ENCODE peak calls at places on chromosomes 16 and 17, in ten cellular contexts. Z is cardiac fibroblast, G is colonic mucosa, Q is GM20000, N is glutamatergic neuron, C is neural progenitor cell, V is mesothelial cell of epicardium, U is H9, X is AG09319, Y is H1. W is an unnamed sample.

GRCh38 chr17:81684442-81684911 is 666 bp downstream of the HGS start:
- DNase-seq in Z (no peak), G (no peak), Q (peak), N (no peak), C (peak), V (no peak), U (no peak), X (peak), Y (no peak), W (no peak)

GRCh38 chr17:50477976-50478375 is 684 bp upstream of the RSAD1 start:
- DNase-seq in Z (no peak), G (no peak), Q (no peak), N (no peak), C (no peak), V (no peak), U (no peak), X (no peak), Y (no peak), W (no peak)

GRCh38 chr16:80563066-80563465 is 22.3 kb downstream of the DYNLRB2 start:
- DNase-seq in Z (no peak), G (no peak), Q (no peak), N (no peak), C (no peak), V (no peak), U (no peak), X (no peak), Y (no peak), W (no peak)

GRCh38 chr17:57121308-57122042 is 36.4 kb downstream of the AKAP1 start:
- DNase-seq in Z (peak), G (no peak), Q (no peak), N (peak), C (peak), V (peak), U (peak), X (no peak), Y (no peak), W (peak)

GRCh38 chr17:30336369-30337171 is 2.7 kb upstream of the TMIGD1 start:
- DNase-seq in Z (peak), G (peak), Q (peak), N (peak), C (peak), V (no peak), U (peak), X (no peak), Y (peak), W (peak)

GRCh38 chr17:54727624-54728023 is 173.0 kb upstream of the TOM1L1 start:
- DNase-seq in Z (no peak), G (no peak), Q (no peak), N (no peak), C (peak), V (no peak), U (no peak), X (no peak), Y (no peak), W (no peak)

GRCh38 chr17:49168706-49169105 is 36.1 kb downstream of the B4GALNT2 start:
- DNase-seq in Z (no peak), G (no peak), Q (no peak), N (no peak), C (no peak), V (no peak), U (no peak), X (no peak), Y (no peak), W (no peak)

GRCh38 chr17:1434150-1434549 is 21.9 kb downstream of the CRK start:
- DNase-seq in Z (peak), G (no peak), Q (no peak), N (no peak), C (no peak), V (no peak), U (no peak), X (no peak), Y (no peak), W (no peak)

GRCh38 chr17:42121066-42121769 is at the start of gene KAT2A:
- DNase-seq in Z (peak), G (peak), Q (peak), N (peak), C (peak), V (peak), U (peak), X (peak), Y (peak), W (peak)

GRCh38 chr17:72373910-72374741 is 253.3 kb downstream of the SOX9 start:
- DNase-seq in Z (peak), G (no peak), Q (no peak), N (no peak), C (peak), V (no peak), U (no peak), X (no peak), Y (no peak), W (no peak)

GRCh38 chr16:72099377-72099818 is 5.8 kb downstream of the DHX38 start:
- DNase-seq in Z (peak), G (peak), Q (peak), N (peak), C (peak), V (peak), U (peak), X (no peak), Y (peak), W (peak)

GRCh38 chr17:5816491-5816890 is 232.2 kb upstream of the NLRP1 start:
- DNase-seq in Z (no peak), G (no peak), Q (no peak), N (peak), C (no peak), V (no peak), U (peak), X (no peak), Y (no peak), W (no peak)

GRCh38 chr16:1059310-1059709 is 13.2 kb upstream of the SSTR5 start:
- DNase-seq in Z (no peak), G (no peak), Q (no peak), N (no peak), C (no peak), V (no peak), U (no peak), X (no peak), Y (no peak), W (no peak)

GRCh38 chr17:79794659-79795511 is 2.0 kb downstream of the CBX8 start:
- DNase-seq in Z (no peak), G (no peak), Q (no peak), N (no peak), C (peak), V (no peak), U (peak), X (no peak), Y (peak), W (no peak)

GRCh38 chr16:720507-720989 is 398 bp upstream of the ANTKMT start:
- DNase-seq in Z (peak), G (peak), Q (peak), N (peak), C (peak), V (no peak), U (peak), X (no peak), Y (no peak), W (no peak)

GRCh38 chr17:38608648-38609047 is 2.9 kb upstream of the SRCIN1 start:
- DNase-seq in Z (no peak), G (peak), Q (no peak), N (no peak), C (no peak), V (no peak), U (peak), X (no peak), Y (peak), W (no peak)

GRCh38 chr16:15604460-15605390 is 38.2 kb downstream of the MARF1 start:
- DNase-seq in Z (no peak), G (no peak), Q (no peak), N (no peak), C (no peak), V (no peak), U (no peak), X (no peak), Y (no peak), W (no peak)

GRCh38 chr17:50472286-50472685 is 3.6 kb upstream of the CHAD start:
- DNase-seq in Z (no peak), G (peak), Q (no peak), N (no peak), C (no peak), V (no peak), U (no peak), X (no peak), Y (no peak), W (no peak)

GRCh38 chr16:28891964-28892890 is 13.9 kb downstream of the ATP2A1 start:
- DNase-seq in Z (no peak), G (no peak), Q (no peak), N (no peak), C (no peak), V (no peak), U (no peak), X (no peak), Y (no peak), W (no peak)

DNA sequence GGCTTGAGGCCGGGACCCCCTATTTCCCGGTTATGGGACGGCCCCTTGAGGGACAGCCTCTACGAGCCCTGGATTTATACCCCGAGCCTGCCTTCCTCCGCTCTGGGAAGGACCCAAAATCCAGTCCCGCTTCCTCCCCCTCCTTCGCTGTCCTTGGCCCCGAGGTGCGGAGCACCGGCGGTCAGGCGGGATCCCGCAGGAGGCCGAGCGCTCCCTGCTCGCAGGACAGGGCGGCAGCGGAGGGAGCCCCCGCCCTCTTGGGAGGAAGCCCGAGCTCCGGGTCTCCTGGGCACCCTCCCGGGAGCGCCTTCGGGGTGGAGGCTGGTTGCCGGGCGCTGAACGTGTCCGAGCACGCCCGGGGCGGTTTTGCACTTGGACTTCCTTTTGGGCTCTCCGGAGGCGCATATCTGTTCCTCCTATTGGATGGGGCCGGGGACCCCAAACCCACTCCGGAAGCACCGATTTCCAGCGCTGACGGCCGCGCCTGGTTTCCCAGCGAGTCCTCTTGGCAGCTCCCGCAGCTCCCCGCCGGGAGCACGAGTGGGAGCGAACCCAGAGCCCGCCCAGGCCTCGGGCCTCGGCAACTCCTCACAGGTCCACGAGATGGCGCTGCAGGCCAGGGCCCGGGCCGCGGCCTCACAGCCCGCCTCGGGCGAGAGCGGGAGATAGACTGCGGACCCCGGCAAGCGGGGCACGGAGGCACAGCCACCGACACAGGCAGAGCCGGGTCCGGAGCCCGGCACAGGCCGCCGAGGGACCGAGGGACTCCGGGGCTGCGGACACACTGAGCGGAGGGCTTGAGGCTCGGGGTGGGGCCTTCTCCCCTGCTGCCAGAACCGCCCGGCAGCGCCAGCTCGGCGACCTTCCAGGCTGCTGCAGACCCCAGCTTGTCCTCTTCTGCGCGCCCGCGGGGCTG is 12.6 kb downstream of the TBX2 start:
- DNase-seq in Z (peak), G (peak), Q (peak), N (peak), C (peak), V (peak), U (peak), X (peak), Y (peak), W (peak)
- TF ChIP-seq CTCF in Z (peak), G (peak), Q (peak), N (peak), C (peak), V (peak), U (peak), X (peak), Y (peak), W (peak)

GRCh38 chr17:28812136-28812979 is 30.2 kb downstream of the FAM222B start:
- DNase-seq in Z (peak), G (peak), Q (peak), N (peak), C (peak), V (peak), U (peak), X (peak), Y (peak), W (peak)

GRCh38 chr17:28812980-28813377 is 29.6 kb downstream of the FAM222B start:
- DNase-seq in Z (peak), G (no peak), Q (no peak), N (no peak), C (no peak), V (no peak), U (no peak), X (no peak), Y (no peak), W (no peak)

GRCh38 chr17:28810437-28810836 is 32.2 kb downstream of the FAM222B start:
- DNase-seq in Z (no peak), G (no peak), Q (peak), N (no peak), C (no peak), V (no peak), U (no peak), X (no peak), Y (no peak), W (no peak)

GRCh38 chr17:28807925-28808641 is 34.5 kb downstream of the FAM222B start:
- DNase-seq in Z (peak), G (no peak), Q (no peak), N (no peak), C (no peak), V (no peak), U (no peak), X (peak), Y (no peak), W (no peak)

DNA sequence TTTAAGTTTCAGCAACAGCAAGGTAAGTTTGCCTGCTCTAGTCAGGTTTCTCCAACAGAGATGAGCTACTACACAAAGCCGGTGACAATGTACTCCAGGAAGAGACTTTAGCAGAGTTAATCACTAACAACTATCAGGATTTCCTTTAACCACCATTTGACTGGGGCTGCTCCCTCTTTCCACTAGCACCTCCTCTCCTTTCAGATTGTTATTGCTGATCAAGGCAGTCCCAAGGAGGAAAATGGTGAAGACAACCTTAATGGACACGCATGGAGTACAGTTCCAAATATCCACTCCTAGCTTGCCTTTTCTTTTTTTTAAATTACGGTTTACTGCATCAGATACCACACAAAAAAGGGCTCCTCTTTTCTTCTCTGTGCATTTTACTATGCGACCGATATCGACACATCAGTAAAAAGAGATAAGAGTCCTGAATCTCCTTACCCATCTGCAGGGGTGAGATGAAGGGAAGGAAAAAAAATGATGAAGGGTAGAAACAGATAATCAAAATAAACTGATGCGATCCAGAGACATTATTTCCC is 30.9 kb downstream of the FAM222B start:
- DNase-seq in Z (peak), G (peak), Q (peak), N (no peak), C (peak), V (no peak), U (no peak), X (no peak), Y (no peak), W (peak)
- TF ChIP-seq CTCF in Z (no peak), G (no peak), Q (no peak), N (no peak), C (no peak), V (no peak), U (no peak), X (no peak), Y (no peak), W (no peak)

DNA sequence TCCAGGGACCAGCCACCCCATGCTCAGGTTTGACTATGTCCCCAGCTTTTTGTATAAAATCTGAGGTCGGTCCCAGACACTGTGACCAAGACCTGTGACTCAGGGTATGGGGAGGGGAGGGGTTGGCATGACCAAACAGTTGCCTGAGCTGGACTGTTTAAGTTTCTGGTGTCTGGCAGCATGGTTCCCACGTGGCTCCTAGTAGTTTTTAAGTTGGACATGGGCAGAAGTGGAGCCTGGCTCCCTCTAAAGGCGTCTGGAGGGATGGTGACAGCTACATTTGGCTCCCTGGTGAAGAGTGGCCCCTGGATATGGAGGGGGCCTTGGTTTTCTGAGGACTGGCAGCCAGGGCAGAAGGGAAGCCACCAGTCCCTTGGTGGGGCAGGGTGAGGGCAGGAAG is 7.9 kb downstream of the SMCR8 start:
- DNase-seq in Z (no peak), G (no peak), Q (no peak), N (no peak), C (no peak), V (no peak), U (no peak), X (no peak), Y (no peak), W (no peak)
- TF ChIP-seq CTCF in Z (peak), G (no peak), Q (no peak), N (no peak), C (no peak), V (no peak), U (peak), X (no peak), Y (peak), W (no peak)

DNA sequence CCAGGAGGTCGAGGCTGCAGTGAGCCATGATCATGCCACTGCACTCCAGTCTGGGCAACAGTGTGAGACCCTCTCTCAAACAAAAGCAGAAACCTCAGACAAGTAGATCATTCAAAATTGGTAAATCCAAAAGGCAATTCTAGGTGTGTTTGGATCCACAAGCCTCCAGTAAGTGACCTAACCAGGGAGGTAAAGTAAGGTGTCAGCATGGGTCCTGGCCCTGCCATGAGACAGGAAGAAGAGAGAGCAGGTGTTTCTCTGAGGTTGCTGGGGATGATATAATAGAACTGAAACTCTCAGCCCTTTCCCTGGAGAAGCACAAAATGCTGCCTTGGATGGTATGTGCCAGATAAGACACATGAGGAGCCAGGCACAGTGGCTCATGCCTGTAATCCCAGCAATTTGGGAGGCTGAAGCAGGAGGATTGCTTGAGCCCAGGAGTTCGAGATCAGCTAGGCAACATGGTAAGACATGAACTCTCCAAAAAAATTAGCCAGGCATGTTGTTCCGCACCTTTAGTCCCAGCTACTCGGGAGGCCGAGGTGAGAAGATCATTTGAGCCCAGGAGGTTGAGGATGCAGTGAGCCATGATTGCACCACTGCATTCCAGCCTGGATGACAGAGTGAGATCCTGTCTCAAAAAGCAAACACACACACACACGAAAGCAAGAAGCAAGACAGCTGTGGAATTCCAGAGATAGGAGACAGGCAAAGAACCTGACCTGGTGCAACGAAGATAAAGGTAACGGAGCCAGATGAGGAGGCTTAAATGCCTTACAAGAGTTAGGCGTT is 6.5 kb downstream of the TM4SF5 start:
- DNase-seq in Z (no peak), G (no peak), Q (no peak), N (no peak), C (no peak), V (no peak), U (no peak), X (no peak), Y (no peak), W (no peak)
- TF ChIP-seq CTCF in Z (no peak), G (no peak), Q (no peak), N (no peak), C (no peak), V (no peak), U (no peak), X (no peak), Y (no peak), W (no peak)

DNA sequence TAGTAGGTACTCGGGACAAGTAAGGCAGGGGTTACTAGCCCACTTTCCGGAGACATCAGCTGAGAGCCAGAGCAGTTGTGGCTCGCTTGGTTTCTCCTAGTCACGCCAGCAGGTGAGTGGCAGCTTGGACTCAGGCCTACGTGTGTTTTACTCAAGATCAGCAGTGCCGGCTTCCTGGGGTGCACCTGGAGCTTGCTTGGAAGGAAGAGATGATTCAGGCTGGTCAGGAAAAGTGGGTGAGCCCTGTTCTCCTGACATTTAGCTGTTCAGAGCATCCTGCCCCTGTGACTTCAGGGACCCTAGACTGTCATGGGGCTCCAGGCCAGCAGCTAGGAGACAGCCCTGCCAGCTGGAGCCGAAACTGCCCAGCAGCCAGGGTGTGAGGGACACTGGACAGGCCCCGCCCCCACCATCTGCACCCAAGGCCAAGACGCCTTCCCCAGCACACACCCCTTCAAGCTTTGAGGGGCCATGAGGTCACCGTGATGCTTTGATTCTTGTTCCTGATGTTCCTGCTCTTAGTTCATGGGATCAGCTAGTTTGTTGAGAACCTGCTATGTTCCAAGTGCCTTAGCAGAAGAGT is 238.0 kb upstream of the CIBAR2 start:
- DNase-seq in Z (no peak), G (no peak), Q (no peak), N (no peak), C (no peak), V (no peak), U (no peak), X (no peak), Y (no peak), W (no peak)
- TF ChIP-seq CTCF in Z (no peak), G (no peak), Q (no peak), N (no peak), C (no peak), V (no peak), U (no peak), X (no peak), Y (no peak), W (no peak)

DNA sequence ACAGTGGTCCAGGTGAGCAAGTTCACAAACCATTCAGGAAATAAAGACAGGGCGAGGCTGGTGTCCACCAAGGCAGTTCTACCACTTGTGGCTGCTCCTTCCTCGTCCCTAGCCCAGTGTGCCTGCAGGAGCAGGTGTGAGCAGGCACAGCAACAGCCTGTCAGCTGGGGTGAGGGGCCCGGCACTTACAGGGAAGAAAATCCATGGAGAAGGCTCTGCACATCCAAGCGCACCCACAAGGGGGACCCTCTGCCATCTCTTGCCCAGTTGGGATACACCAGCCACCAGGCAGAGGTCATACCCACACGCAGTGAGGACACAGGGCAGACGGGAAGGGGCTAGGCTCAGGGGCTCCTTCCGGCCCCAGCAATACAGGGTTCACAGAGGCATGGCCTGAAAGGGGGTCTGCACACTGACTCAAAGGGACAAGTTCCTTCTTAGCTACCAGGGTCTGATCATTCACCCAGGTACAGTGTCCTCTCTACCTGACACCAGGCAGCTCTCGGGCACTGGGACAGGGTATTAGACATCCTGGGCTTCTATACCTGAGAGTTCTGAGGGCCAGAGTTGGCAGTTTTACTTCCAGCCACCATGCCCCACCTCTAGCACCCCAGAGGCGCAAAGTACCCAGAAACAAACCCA is 27.0 kb downstream of the CDIP1 start:
- DNase-seq in Z (peak), G (peak), Q (no peak), N (peak), C (peak), V (peak), U (peak), X (no peak), Y (peak), W (peak)
- TF ChIP-seq CTCF in Z (peak), G (peak), Q (peak), N (peak), C (peak), V (peak), U (peak), X (peak), Y (peak), W (peak)